ENCODE peak calls at places on chromosome 22, in four cellular contexts. D is HCT116, W is PC-3, R is kidney. O is an unnamed sample.
A peak's percentile ranks its signal among the peaks of the same experiment; 100 is the strongest.

GRCh38 chr22:35154937-35155387 is 89.0 kb downstream of the ISX start:
- DNase-seq in W (peak; percentile 71), R (no peak), D (peak; percentile 57), O (no peak)

GRCh38 chr22:21043856-21044535 is 1.8 kb upstream of the LRRC74B start:
- DNase-seq in W (no peak), R (no peak), D (no peak), O (no peak)

GRCh38 chr22:43343262-43343988 is at the start of gene SCUBE1:
- DNase-seq in D (no peak), R (peak; percentile 87), W (peak; percentile 13), O (no peak)

GRCh38 chr22:35589071-35589735 is 27.9 kb downstream of the MB start:
- DNase-seq in W (peak; percentile 95), R (peak; percentile 52), D (peak; percentile 57), O (no peak)

GRCh38 chr22:20607157-20607907 is 99.9 kb downstream of the MED15 start:
- DNase-seq in R (no peak), W (no peak), D (no peak), O (no peak)

GRCh38 chr22:26887456-26887855 is 230.1 kb downstream of the MIAT start:
- DNase-seq in D (no peak), R (no peak), W (no peak), O (no peak)

GRCh38 chr22:16970446-16970845 is 37.6 kb downstream of the GAB4 start:
- DNase-seq in W (no peak), D (no peak), R (no peak), O (no peak)

GRCh38 chr22:28029962-28030361 is 110.9 kb upstream of the PITPNB start:
- DNase-seq in D (no peak), R (no peak), W (no peak), O (no peak)

GRCh38 chr22:27895600-27895999 is 23.5 kb downstream of the PITPNB start:
- DNase-seq in R (no peak), W (no peak), D (no peak), O (no peak)

GRCh38 chr22:38871360-38872171 is 450 bp downstream of the CBX6 start:
- DNase-seq in R (peak; percentile 83), W (no peak), D (no peak), O (no peak)

GRCh38 chr22:37552560-37553163 is 7.6 kb upstream of the CDC42EP1 start:
- DNase-seq in R (peak; percentile 89), D (no peak), W (no peak), O (no peak)

GRCh38 chr22:31029276-31029675 is 51.8 kb upstream of the SMTN start:
- DNase-seq in R (no peak), W (no peak), D (no peak), O (no peak)

GRCh38 chr22:43326342-43326825 is 16.8 kb downstream of the SCUBE1 start:
- DNase-seq in R (no peak), D (no peak), W (no peak), O (no peak)

GRCh38 chr22:27966168-27967064 is 47.4 kb upstream of the PITPNB start:
- DNase-seq in R (no peak), D (no peak), W (no peak), O (no peak)

GRCh38 chr22:27474711-27475547 is 326.6 kb downstream of the MN1 start:
- DNase-seq in W (peak; percentile 97), D (peak; percentile 66), R (no peak), O (no peak)

GRCh38 chr22:37739000-37739399 is 42.2 kb downstream of the TRIOBP start:
- DNase-seq in R (peak; percentile 92), D (no peak), W (no peak), O (no peak)

GRCh38 chr22:31646186-31647019 is 15.6 kb downstream of the PISD start:
- DNase-seq in W (peak; percentile 72), D (peak; percentile 91), R (peak; percentile 58), O (no peak)

GRCh38 chr22:36022162-36022561 is 6.5 kb downstream of the RBFOX2 start:
- DNase-seq in W (no peak), R (no peak), D (no peak), O (no peak)

GRCh38 chr22:49259870-49260615 is 567.6 kb downstream of the BRD1 start:
- DNase-seq in D (no peak), R (no peak), W (no peak), O (no peak)

GRCh38 chr22:25368271-25368670 is 148.8 kb downstream of the CRYBB2 start:
- DNase-seq in R (peak; percentile 72), W (peak; percentile 61), D (no peak), O (no peak)

GRCh38 chr22:43310311-43310710 is 32.9 kb downstream of the SCUBE1 start:
- DNase-seq in W (no peak), D (no peak), R (no peak), O (no peak)

GRCh38 chr22:47299879-47300697 is 537.6 kb downstream of the TBC1D22A start:
- DNase-seq in W (no peak), D (no peak), R (no peak), O (no peak)

GRCh38 chr22:35733742-35734516 is 16.3 kb downstream of the APOL5 start:
- DNase-seq in D (no peak), W (no peak), R (no peak), O (no peak)

DNA sequence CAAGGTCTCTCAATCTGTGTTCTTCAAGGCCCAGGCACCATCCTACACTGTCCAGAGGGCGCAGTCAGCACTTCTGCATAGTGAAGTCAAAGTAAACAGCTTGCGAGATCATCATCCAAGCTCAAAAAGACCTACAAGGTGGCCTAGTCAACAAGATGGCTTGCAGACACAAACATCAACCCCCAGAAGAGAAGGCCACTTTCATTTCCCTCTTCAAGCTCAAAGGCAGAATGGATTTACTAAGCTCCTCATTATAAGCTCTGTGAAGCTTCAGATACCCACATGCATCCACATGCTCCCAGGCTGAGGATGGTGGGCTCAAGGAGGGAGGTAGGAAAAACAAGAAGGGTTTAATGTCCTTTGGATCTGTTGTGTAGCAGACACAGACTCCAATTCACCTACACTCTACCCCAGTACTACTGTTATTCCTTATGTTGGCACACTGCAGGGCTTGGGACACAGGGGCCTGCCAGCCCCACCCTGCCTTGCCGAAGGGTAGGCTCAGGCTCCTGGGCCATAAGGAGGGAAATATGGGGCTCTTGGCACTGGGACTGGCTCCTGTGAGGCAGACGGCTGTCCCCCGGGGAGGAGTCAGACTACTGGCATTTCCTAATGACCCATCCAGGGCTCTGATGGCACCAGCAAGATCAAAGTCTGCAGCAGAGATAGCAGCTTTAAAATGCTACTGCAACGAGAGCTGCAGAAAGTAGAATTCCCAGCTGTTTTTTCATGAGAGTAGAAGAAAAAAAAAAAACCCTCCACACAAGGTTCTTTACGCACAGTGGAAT is 42.0 kb upstream of the CYP2D6 start:
- DNase-seq in R (no peak), D (no peak), W (no peak), O (no peak)
- H3K27ac ChIP-seq in R (peak overlapping the region; percentile 61), D (no peak overlapping the region), W (no peak overlapping the region), O (peak overlapping the region; percentile 10)

GRCh38 chr22:45869448-45869847 is 107.5 kb downstream of the WNT7B start:
- DNase-seq in D (no peak), R (no peak), W (no peak), O (no peak)
- H3K27ac ChIP-seq in D (no peak overlapping the region), R (no peak overlapping the region), W (no peak overlapping the region), O (no peak overlapping the region)

GRCh38 chr22:22716136-22716535 is 71.7 kb downstream of the GGTLC2 start:
- DNase-seq in D (no peak), R (no peak), W (no peak), O (no peak)
- H3K27ac ChIP-seq in D (no peak overlapping the region), R (no peak overlapping the region), W (no peak overlapping the region), O (no peak overlapping the region)

GRCh38 chr22:29041408-29041807 is 20.2 kb downstream of the C22orf31 start:
- DNase-seq in R (no peak), W (no peak), D (no peak), O (no peak)

GRCh38 chr22:29040385-29041275 is 21.0 kb downstream of the C22orf31 start:
- DNase-seq in R (no peak), W (peak; percentile 64), D (peak; percentile 73), O (peak; percentile 68)

GRCh38 chr22:29039148-29039547 is 22.5 kb downstream of the C22orf31 start:
- DNase-seq in D (no peak), W (no peak), R (no peak), O (no peak)

GRCh38 chr22:29044657-29045176 is 16.9 kb downstream of the C22orf31 start:
- DNase-seq in W (no peak), R (no peak), D (no peak), O (no peak)

GRCh38 chr22:29043906-29044575 is 17.6 kb downstream of the C22orf31 start:
- DNase-seq in D (no peak), W (peak; percentile 51), R (no peak), O (no peak)
- H3K27ac ChIP-seq in D (no peak overlapping the region), W (peak overlapping the region; percentile 41), R (no peak overlapping the region), O (no peak overlapping the region)

O was measured in SK-N-MC.